ENCODE peak calls at places on chromosomes 16 and 17, in nine cellular contexts. S is BE2C, F is body of pancreas, O is IMR-90, H is cardiac fibroblast, N is HCT116, Q is endothelial cell, A is glutamatergic neuron, K is tibial artery. Y is an unnamed sample.

GRCh38 chr17:74392848-74393247 is 25.5 kb downstream of the GPR142 start:
- DNase-seq in N (no peak), F (no peak), K (no peak), S (no peak), Q (no peak), H (no peak), A (no peak), O (no peak), Y (no peak)

GRCh38 chr16:85491798-85492616 is 121.1 kb upstream of the GSE1 start:
- DNase-seq in O (no peak), S (no peak), Q (no peak), A (no peak), K (peak), F (peak), N (peak), H (peak), Y (no peak)

GRCh38 chr16:75288181-75288580 is 36.8 kb upstream of the BCAR1 start:
- DNase-seq in K (no peak), S (no peak), Q (no peak), O (no peak), F (no peak), H (no peak), A (no peak), N (no peak), Y (no peak)

GRCh38 chr16:51143166-51143565 is 7.9 kb downstream of the SALL1 start:
- DNase-seq in A (no peak), F (no peak), O (no peak), S (no peak), Q (no peak), H (no peak), K (no peak), N (no peak), Y (no peak)

GRCh38 chr17:12756786-12757185 is 32.5 kb upstream of the ARHGAP44 start:
- DNase-seq in F (no peak), H (peak), O (peak), S (no peak), K (no peak), A (no peak), Q (no peak), N (no peak), Y (no peak)

GRCh38 chr17:46770818-46771600 is 47.5 kb downstream of the WNT3 start:
- DNase-seq in O (peak), F (no peak), H (peak), A (peak), Q (peak), K (no peak), N (no peak), S (peak), Y (no peak)

GRCh38 chr16:78504391-78504945 is 405.0 kb downstream of the WWOX start:
- DNase-seq in A (no peak), H (peak), F (peak), O (no peak), S (no peak), N (no peak), K (peak), Q (no peak), Y (no peak)

GRCh38 chr16:68035227-68035626 is 12.1 kb downstream of the DUS2 start:
- DNase-seq in F (no peak), H (no peak), A (no peak), K (no peak), O (no peak), N (no peak), Q (no peak), S (no peak), Y (no peak)

GRCh38 chr17:56320443-56320842 is 167.2 kb downstream of the ANKFN1 start:
- DNase-seq in S (no peak), F (no peak), A (no peak), H (no peak), K (no peak), Q (no peak), N (no peak), O (peak), Y (no peak)

GRCh38 chr16:85288869-85289660 is 176.8 kb upstream of the CIBAR2 start:
- DNase-seq in H (no peak), F (no peak), A (peak), N (no peak), Q (no peak), O (no peak), S (no peak), K (no peak), Y (no peak)

GRCh38 chr17:16250635-16251034 is 33.6 kb downstream of the PIGL start:
- DNase-seq in A (no peak), O (peak), F (peak), K (no peak), S (no peak), N (no peak), H (peak), Q (no peak), Y (no peak)

GRCh38 chr17:31820691-31821435 is 38.2 kb downstream of the COPRS start:
- DNase-seq in H (no peak), F (no peak), Q (no peak), O (peak), A (no peak), K (no peak), N (no peak), S (no peak), Y (no peak)

GRCh38 chr16:3101841-3102470 is 2.9 kb upstream of the ZSCAN10 start:
- DNase-seq in H (peak), O (no peak), A (no peak), N (no peak), S (no peak), K (no peak), F (no peak), Q (peak), Y (no peak)

GRCh38 chr17:74523308-74523707 is 8.0 kb downstream of the CD300LB start:
- DNase-seq in A (no peak), O (no peak), S (no peak), F (no peak), K (no peak), Q (no peak), H (no peak), N (no peak), Y (no peak)

GRCh38 chr16:64534180-64534780 is 587.6 kb downstream of the CDH11 start:
- DNase-seq in O (no peak), Q (no peak), N (no peak), A (no peak), K (no peak), H (no peak), F (no peak), S (no peak), Y (no peak)

GRCh38 chr17:55527520-55528118 is 16.4 kb upstream of the SMIM36 start:
- DNase-seq in A (peak), O (peak), H (peak), N (peak), F (peak), K (peak), S (peak), Q (peak), Y (no peak)

GRCh38 chr17:42673885-42674754 is 2.7 kb downstream of the PLEKHH3 start:
- DNase-seq in Q (peak), A (peak), S (peak), N (no peak), O (peak), F (peak), H (peak), K (peak), Y (no peak)

GRCh38 chr16:68309798-68310197 is 948 bp downstream of the SLC7A6OS start:
- DNase-seq in S (no peak), F (no peak), O (no peak), K (no peak), Q (no peak), A (no peak), H (no peak), N (no peak), Y (no peak)

GRCh38 chr16:50297301-50298074 is 31.1 kb downstream of the ADCY7 start:
- DNase-seq in A (peak), S (peak), N (no peak), H (no peak), O (no peak), Q (no peak), F (no peak), K (peak), Y (no peak)

GRCh38 chr17:46099865-46100264 is 93.4 kb downstream of the KANSL1 start:
- DNase-seq in N (no peak), H (no peak), Q (no peak), O (no peak), A (no peak), K (no peak), F (no peak), S (no peak), Y (no peak)

GRCh38 chr16:86353185-86353584 is 157.1 kb upstream of the FOXF1 start:
- DNase-seq in O (peak), S (no peak), F (no peak), Q (no peak), H (no peak), K (no peak), A (no peak), N (no peak), Y (no peak)

GRCh38 chr17:17693253-17693954 is 12.1 kb downstream of the RAI1 start:
- DNase-seq in K (peak), A (peak), F (peak), Q (peak), H (peak), O (no peak), N (no peak), S (peak), Y (no peak)

GRCh38 chr16:52725461-52725860 is 178.5 kb upstream of the TOX3 start:
- DNase-seq in N (no peak), H (no peak), O (no peak), F (no peak), S (no peak), A (no peak), Q (no peak), K (no peak), Y (no peak)

GRCh38 chr16:69732101-69732500 is 5.7 kb upstream of the NQO1 start:
- DNase-seq in S (no peak), H (no peak), O (no peak), N (no peak), K (no peak), Q (no peak), A (no peak), F (no peak), Y (no peak)

GRCh38 chr16:52515068-52515671 is 31.8 kb downstream of the TOX3 start:
- DNase-seq in N (no peak), O (no peak), Q (no peak), K (no peak), A (no peak), S (no peak), H (no peak), F (no peak), Y (no peak)

GRCh38 chr17:71052971-71053370 is 883.6 kb downstream of the KCNJ2 start:
- DNase-seq in O (no peak), K (no peak), N (no peak), S (no peak), A (no peak), H (no peak), F (no peak), Q (no peak), Y (no peak)

GRCh38 chr17:28726396-28726911 is 421 bp upstream of the TLCD1 start:
- DNase-seq in S (peak), Q (peak), K (peak), O (peak), N (peak), H (peak), F (peak), A (peak), Y (peak)

GRCh38 chr17:47935961-47936360 is 5.4 kb upstream of the PNPO start:
- DNase-seq in F (no peak), N (peak), S (no peak), Q (no peak), K (no peak), A (no peak), H (peak), O (peak), Y (no peak)

GRCh38 chr17:81136366-81136765 is 28.9 kb upstream of the PVALEF start:
- DNase-seq in S (no peak), N (no peak), K (no peak), Q (no peak), O (no peak), A (no peak), F (no peak), H (no peak), Y (no peak)

GRCh38 chr17:6244253-6244652 is 174.1 kb downstream of the WSCD1 start:
- DNase-seq in K (no peak), S (no peak), O (no peak), F (no peak), Q (no peak), H (no peak), N (no peak), A (no peak), Y (no peak)

GRCh38 chr17:79095345-79096055 is 20.9 kb downstream of the ENGASE start:
- DNase-seq in H (no peak), F (no peak), Q (no peak), S (no peak), N (no peak), O (no peak), K (no peak), A (no peak), Y (no peak)

GRCh38 chr17:3770471-3770870 is 30.5 kb downstream of the ITGAE start:
- DNase-seq in A (no peak), H (no peak), N (no peak), O (no peak), S (no peak), K (no peak), Q (no peak), F (peak), Y (peak)

GRCh38 chr17:77510133-77510796 is 369.5 kb downstream of the SEC14L1 start:
- DNase-seq in A (no peak), F (no peak), Q (no peak), N (no peak), S (no peak), K (no peak), O (no peak), H (no peak), Y (no peak)

GRCh38 chr17:48541574-48542113 is 3.3 kb downstream of the HOXB2 start:
- DNase-seq in O (peak), H (peak), K (no peak), A (peak), F (no peak), N (no peak), S (no peak), Q (no peak), Y (peak)

GRCh38 chr16:15643453-15644305 is 725 bp upstream of the MARF1 start:
- DNase-seq in H (peak), S (peak), F (peak), A (no peak), N (peak), O (peak), Q (no peak), K (no peak), Y (no peak)

GRCh38 chr17:4101127-4101798 is 41.6 kb downstream of the ZZEF1 start:
- DNase-seq in H (peak), F (peak), K (no peak), O (peak), N (no peak), A (no peak), Q (no peak), S (no peak), Y (no peak)

GRCh38 chr17:35775039-35775438 is 14.4 kb downstream of the C17orf50 start:
- DNase-seq in A (no peak), N (no peak), K (no peak), S (peak), F (no peak), O (no peak), Q (no peak), H (no peak), Y (no peak)

DNA sequence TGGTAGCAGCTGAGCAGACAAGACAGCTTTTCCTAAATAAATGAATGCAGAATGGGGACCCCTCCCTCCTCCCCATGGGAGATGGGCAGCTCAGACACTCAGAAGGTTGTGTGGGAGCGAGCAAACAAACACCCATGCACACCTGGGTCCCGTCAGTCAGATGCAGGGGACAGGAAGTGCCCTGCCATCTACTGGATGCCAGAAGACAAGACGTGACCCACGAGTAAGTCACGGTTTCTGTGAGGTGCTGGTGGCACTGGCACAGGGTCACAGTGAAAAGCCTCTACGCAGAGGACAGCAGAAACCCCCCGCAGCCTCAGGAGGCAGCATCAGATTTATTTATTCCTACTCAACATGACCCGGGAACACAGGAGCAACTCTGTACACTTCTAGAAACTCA is 8.4 kb downstream of the HBQ1 start:
- DNase-seq in S (no peak), O (no peak), K (no peak), N (no peak), A (no peak), H (no peak), F (no peak), Q (no peak), Y (no peak)
- TF ChIP-seq CTCF in S (peak), O (no peak), K (no peak), N (peak), A (no peak), H (no peak), F (no peak), Q (no peak), Y (peak)

GRCh38 chr16:71883193-71883848 is 661 bp downstream of the ZNF821 start:
- DNase-seq in N (no peak), Q (peak), S (peak), A (peak), K (peak), F (peak), H (no peak), O (peak), Y (peak)
- TF ChIP-seq CTCF in N (no peak), Q (no peak), S (no peak), A (peak), K (no peak), F (peak), H (no peak), O (peak), Y (no peak)

GRCh38 chr17:953767-954166 is 25.8 kb downstream of the NXN start:
- DNase-seq in A (no peak), Q (no peak), H (no peak), K (no peak), F (no peak), S (no peak), O (no peak), N (no peak), Y (no peak)

GRCh38 chr17:956905-957304 is 22.7 kb downstream of the NXN start:
- DNase-seq in N (no peak), O (no peak), Q (no peak), S (no peak), K (no peak), F (no peak), H (no peak), A (no peak), Y (no peak)

GRCh38 chr17:951388-952132 is 28.0 kb downstream of the NXN start:
- DNase-seq in N (no peak), O (peak), H (peak), F (peak), A (peak), Q (peak), K (no peak), S (no peak), Y (no peak)

GRCh38 chr17:957856-958421 is 21.6 kb downstream of the NXN start:
- DNase-seq in O (no peak), S (no peak), Q (no peak), H (no peak), K (no peak), F (no peak), A (no peak), N (no peak), Y (no peak)

GRCh38 chr17:954431-955164 is 25.0 kb downstream of the NXN start:
- DNase-seq in O (peak), N (no peak), Q (no peak), H (peak), F (no peak), S (no peak), A (no peak), K (no peak), Y (no peak)
- TF ChIP-seq CTCF in O (no peak), N (no peak), Q (no peak), H (no peak), F (no peak), S (no peak), A (no peak), K (no peak), Y (no peak)

DNA sequence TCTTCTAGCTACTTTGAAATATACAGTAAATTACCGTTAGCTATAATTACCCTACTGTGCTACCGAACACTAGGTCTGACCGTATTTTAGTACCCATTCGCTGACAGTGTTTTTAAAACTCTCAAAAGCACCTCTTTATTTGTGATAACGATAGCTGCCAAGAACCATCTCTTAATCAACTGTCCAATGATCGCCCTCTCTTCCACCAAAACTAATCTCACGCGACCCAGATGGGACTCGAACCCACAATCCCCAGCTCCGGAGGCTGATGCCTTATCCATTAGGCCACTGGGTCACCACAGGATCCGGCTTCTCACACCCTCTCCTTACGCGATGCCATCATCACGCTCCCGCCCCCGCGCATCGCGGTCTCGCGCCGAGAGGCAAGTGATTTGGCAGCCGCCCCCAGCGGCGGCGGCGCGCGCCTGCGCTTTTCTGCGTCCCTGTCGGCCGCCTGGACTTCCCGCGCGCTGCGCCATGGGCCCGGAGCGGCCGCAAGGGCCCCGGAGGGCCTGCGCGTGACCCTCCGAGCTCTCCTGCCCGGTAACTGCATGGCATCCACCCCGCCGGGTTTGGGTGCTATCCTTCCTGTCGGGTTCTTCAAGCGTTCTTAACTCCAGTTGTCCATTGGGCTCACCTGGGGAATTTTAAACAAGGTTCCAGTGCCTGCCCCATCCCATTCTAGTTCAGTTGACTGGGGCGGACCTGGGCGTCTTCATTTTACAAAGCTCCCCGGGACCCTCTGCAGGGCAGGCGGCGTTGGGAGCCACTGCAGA is 15.7 kb upstream of the KPNA2 start:
- DNase-seq in A (peak), O (peak), Q (peak), H (peak), F (peak), K (peak), S (peak), N (peak), Y (peak)
- TF ChIP-seq CTCF in A (peak), O (peak), Q (peak), H (peak), F (peak), K (peak), S (peak), N (peak), Y (peak)